ENCODE peak calls at places on chromosomes 5 and 9, in ten cellular contexts. T is stimulated activated CD4-positive, alpha-beta T cell treated with anti-CD3 and anti-CD28 coated beads, TNF-alpha, amount 100 ng/mL, for 24 hours; A is mucosa of descending colon; N is Caki2; E is activated CD4-positive, CD25-positive, alpha-beta regulatory T cell; O is pons; K is hypothalamus; G is activated CD4-positive, alpha-beta T cell treated with anti-CD3 and anti-CD28 coated beads, Interleukin-2, amount 50 U/mL, for 1 hour; D is esophagus squamous epithelium; M is activated naive CD4-positive, alpha-beta T cell treated with anti-CD3 and anti-CD28 coated beads, Interleukin-2, amount 50 U/mL, for 16 hours. F is an unnamed sample.

GRCh38 chr5:151079838-151080619 is 805 bp downstream of the TNIP1 start:
- DNase-seq in O (peak; percentile 38), N (peak; percentile 84), K (no peak), M (peak; percentile 44), G (no peak), A (no peak), E (no peak), T (no peak), D (no peak), F (no peak)

GRCh38 chr9:82170871-82171270 is 182.3 kb downstream of the SPATA31D1 start:
- DNase-seq in O (no peak), D (no peak), G (no peak), E (no peak), K (no peak), T (no peak), M (no peak), A (no peak), N (no peak), F (no peak)

GRCh38 chr9:129252937-129253819 is 75.1 kb upstream of the IER5L start:
- DNase-seq in M (no peak), D (no peak), N (no peak), E (no peak), K (peak; percentile 22), G (no peak), O (peak; percentile 76), T (no peak), A (no peak), F (no peak)

GRCh38 chr9:127506814-127507750 is 55.8 kb downstream of the LRSAM1 start:
- DNase-seq in E (no peak), D (no peak), G (no peak), K (no peak), M (no peak), N (no peak), T (no peak), O (no peak), A (no peak), F (no peak)

GRCh38 chr5:73902327-73903051 is 276.5 kb downstream of the ARHGEF28 start:
- DNase-seq in E (no peak), T (no peak), M (no peak), K (no peak), G (no peak), N (peak; percentile 21), D (no peak), O (peak; percentile 64), A (no peak), F (no peak)

GRCh38 chr5:1315709-1316587 is 21.1 kb upstream of the TERT start:
- DNase-seq in D (no peak), T (no peak), G (peak; percentile 53), N (peak; percentile 10), A (peak; percentile 87), O (no peak), E (no peak), M (peak; percentile 58), K (no peak), F (peak; percentile 88)

GRCh38 chr5:132059043-132059695 is 1.3 kb upstream of the IL3 start:
- DNase-seq in N (no peak), D (no peak), A (peak; percentile 25), O (no peak), G (peak; percentile 19), T (no peak), K (no peak), M (peak; percentile 5), E (no peak), F (peak; percentile 8)

GRCh38 chr5:61631438-61631941 is 299.4 kb downstream of the ZSWIM6 start:
- DNase-seq in K (peak; percentile 63), G (no peak), O (peak; percentile 96), D (no peak), A (no peak), M (no peak), E (no peak), N (no peak), T (no peak), F (peak; percentile 23)

GRCh38 chr5:56463944-56464571 is 230.9 kb upstream of the ANKRD55 start:
- DNase-seq in K (no peak), E (no peak), G (no peak), T (no peak), A (no peak), M (no peak), N (no peak), D (no peak), O (no peak), F (no peak)

GRCh38 chr5:150700298-150700599 is 613 bp downstream of the RBM22 start:
- DNase-seq in E (no peak), A (no peak), M (no peak), N (no peak), O (peak; percentile 64), G (no peak), T (no peak), D (no peak), K (no peak), F (no peak)

GRCh38 chr9:92711844-92712243 is 41.9 kb upstream of the IPPK start:
- DNase-seq in D (no peak), N (no peak), M (no peak), E (no peak), K (no peak), A (no peak), O (no peak), T (no peak), G (no peak), F (no peak)

GRCh38 chr9:89892053-89892419 is 287.2 kb downstream of the GADD45G start:
- DNase-seq in O (no peak), E (no peak), K (no peak), T (no peak), G (no peak), A (no peak), N (no peak), D (no peak), M (no peak), F (no peak)

GRCh38 chr5:177607452-177608192 is 7.7 kb downstream of the B4GALT7 start:
- DNase-seq in M (peak; percentile 72), A (peak; percentile 88), K (peak; percentile 26), N (peak; percentile 72), D (no peak), T (peak; percentile 54), G (peak; percentile 59), O (peak; percentile 62), E (peak; percentile 33), F (peak; percentile 83)

GRCh38 chr9:72145093-72145492 is 4.1 kb upstream of the GDA start:
- DNase-seq in K (no peak), D (no peak), N (no peak), E (no peak), O (no peak), G (no peak), T (no peak), M (no peak), A (no peak), F (no peak)

GRCh38 chr9:127451681-127452480 is 571 bp downstream of the LRSAM1 start:
- DNase-seq in E (no peak), K (peak; percentile 53), A (peak; percentile 77), T (no peak), D (no peak), G (peak; percentile 47), N (peak; percentile 59), M (peak; percentile 59), O (peak; percentile 51), F (peak; percentile 58)

GRCh38 chr5:38724301-38725030 is 121.3 kb upstream of the OSMR start:
- DNase-seq in D (no peak), T (no peak), O (no peak), G (no peak), E (no peak), K (no peak), M (no peak), A (no peak), N (no peak), F (no peak)

GRCh38 chr5:13251623-13252367 is 692.7 kb downstream of the DNAH5 start:
- DNase-seq in T (no peak), A (no peak), K (no peak), G (no peak), N (no peak), O (peak; percentile 62), M (no peak), D (no peak), E (no peak), F (no peak)

GRCh38 chr9:124513374-124513994 is 6.3 kb upstream of the NR5A1 start:
- DNase-seq in O (no peak), N (no peak), E (no peak), A (no peak), M (no peak), G (no peak), K (no peak), D (no peak), T (no peak), F (no peak)

GRCh38 chr5:166823360-166823759 is 1468.1 kb upstream of the WWC1 start:
- DNase-seq in E (no peak), D (no peak), M (no peak), O (no peak), G (no peak), N (no peak), T (no peak), K (no peak), A (no peak), F (no peak)

GRCh38 chr5:178651046-178651810 is 24.4 kb upstream of the CLK4 start:
- DNase-seq in M (no peak), A (no peak), E (no peak), K (no peak), G (no peak), T (no peak), N (peak; percentile 31), O (no peak), D (no peak), F (no peak)

GRCh38 chr5:153883829-153884228 is 154.9 kb downstream of the FAM114A2 start:
- DNase-seq in D (no peak), A (no peak), N (no peak), M (no peak), G (no peak), O (no peak), T (no peak), E (no peak), K (no peak), F (no peak)

GRCh38 chr9:16152276-16153065 is 599.6 kb downstream of the CCDC171 start:
- DNase-seq in O (no peak), A (no peak), M (no peak), K (no peak), N (no peak), E (no peak), D (no peak), T (no peak), G (no peak), F (no peak)

GRCh38 chr5:150516011-150516410 is 8.1 kb downstream of the NDST1 start:
- DNase-seq in O (no peak), M (no peak), G (no peak), E (no peak), N (no peak), T (no peak), A (no peak), K (no peak), D (no peak), F (no peak)

GRCh38 chr9:101387871-101388506 is 3.2 kb upstream of the BAAT start:
- DNase-seq in E (no peak), G (no peak), A (no peak), D (no peak), M (no peak), K (no peak), O (peak; percentile 79), T (no peak), N (no peak), F (no peak)

GRCh38 chr5:13553896-13554295 is 390.6 kb downstream of the DNAH5 start:
- DNase-seq in N (peak; percentile 30), T (no peak), E (no peak), A (no peak), K (no peak), O (no peak), G (no peak), M (no peak), D (no peak), F (no peak)